ENCODE peak calls at places on chromosomes 5 and 9, in seven cellular contexts. One of them, this sample, is unnamed. For H3K9me3, the result is how much of the 10 kb centered on the place peaks cover.

GRCh38 chr5:103263054-103263453 is 4.5 kb downstream of the MACIR start:
- DNase-seq in neural progenitor cell: no peak
- DNase-seq in H1: no peak
- DNase-seq in spleen: no peak
- DNase-seq in A673: no peak
- DNase-seq in thyroid gland: no peak
- DNase-seq in suprapubic skin: no peak
- DNase-seq in this sample: no peak

GRCh38 chr9:106058460-106058859 is 364.1 kb downstream of the TMEM38B start:
- DNase-seq in neural progenitor cell: no peak
- DNase-seq in H1: no peak
- DNase-seq in spleen: no peak
- DNase-seq in A673: no peak
- DNase-seq in thyroid gland: no peak
- DNase-seq in suprapubic skin: no peak
- DNase-seq in this sample: no peak

GRCh38 chr9:133182151-133182550 is 18.4 kb upstream of the GBGT1 start:
- DNase-seq in neural progenitor cell: no peak
- DNase-seq in H1: no peak
- DNase-seq in spleen: peak
- DNase-seq in A673: no peak
- DNase-seq in thyroid gland: no peak
- DNase-seq in suprapubic skin: peak
- DNase-seq in this sample: no peak

GRCh38 chr5:156824800-156825199 is 25.3 kb upstream of the PPP1R2B start:
- DNase-seq in neural progenitor cell: peak
- DNase-seq in H1: no peak
- DNase-seq in spleen: no peak
- DNase-seq in A673: peak
- DNase-seq in thyroid gland: peak
- DNase-seq in suprapubic skin: no peak
- DNase-seq in this sample: no peak

GRCh38 chr9:114908104-114908621 is 22.2 kb downstream of the TNFSF8 start:
- DNase-seq in neural progenitor cell: no peak
- DNase-seq in H1: peak
- DNase-seq in spleen: no peak
- DNase-seq in A673: no peak
- DNase-seq in thyroid gland: peak
- DNase-seq in suprapubic skin: no peak
- DNase-seq in this sample: peak

GRCh38 chr5:2656186-2656585 is 95.3 kb downstream of the IRX2 start:
- DNase-seq in neural progenitor cell: no peak
- DNase-seq in H1: no peak
- DNase-seq in spleen: no peak
- DNase-seq in A673: no peak
- DNase-seq in thyroid gland: no peak
- DNase-seq in suprapubic skin: no peak
- DNase-seq in this sample: no peak

GRCh38 chr5:26388946-26389345 is 649.4 kb downstream of the CDH9 start:
- DNase-seq in neural progenitor cell: no peak
- DNase-seq in H1: no peak
- DNase-seq in spleen: no peak
- DNase-seq in A673: peak
- DNase-seq in thyroid gland: no peak
- DNase-seq in suprapubic skin: no peak
- DNase-seq in this sample: no peak

GRCh38 chr5:75435101-75435500 is 76.3 kb downstream of the CERT1 start:
- DNase-seq in neural progenitor cell: no peak
- DNase-seq in H1: no peak
- DNase-seq in spleen: no peak
- DNase-seq in A673: no peak
- DNase-seq in thyroid gland: no peak
- DNase-seq in suprapubic skin: no peak
- DNase-seq in this sample: no peak

GRCh38 chr9:129894106-129894823 is 59.0 kb downstream of the USP20 start:
- DNase-seq in neural progenitor cell: no peak
- DNase-seq in H1: no peak
- DNase-seq in spleen: peak
- DNase-seq in A673: no peak
- DNase-seq in thyroid gland: peak
- DNase-seq in suprapubic skin: no peak
- DNase-seq in this sample: no peak

GRCh38 chr5:58855851-58856739 is 273.2 kb downstream of the RAB3C start:
- DNase-seq in neural progenitor cell: no peak
- DNase-seq in H1: no peak
- DNase-seq in spleen: no peak
- DNase-seq in A673: no peak
- DNase-seq in thyroid gland: no peak
- DNase-seq in suprapubic skin: no peak
- DNase-seq in this sample: no peak

GRCh38 chr5:175696139-175696854 is 38.4 kb downstream of the HRH2 start:
- DNase-seq in neural progenitor cell: peak
- DNase-seq in H1: peak
- DNase-seq in spleen: peak
- DNase-seq in A673: peak
- DNase-seq in thyroid gland: peak
- DNase-seq in suprapubic skin: no peak
- DNase-seq in this sample: peak

GRCh38 chr9:96048116-96048953 is 172.8 kb downstream of the ERCC6L2 start:
- DNase-seq in neural progenitor cell: peak
- DNase-seq in H1: no peak
- DNase-seq in spleen: peak
- DNase-seq in A673: peak
- DNase-seq in thyroid gland: peak
- DNase-seq in suprapubic skin: no peak
- DNase-seq in this sample: no peak

GRCh38 chr9:70412678-70413426 is 1.6 kb downstream of the KLF9 start:
- DNase-seq in neural progenitor cell: peak
- DNase-seq in H1: no peak
- DNase-seq in spleen: peak
- DNase-seq in A673: peak
- DNase-seq in thyroid gland: peak
- DNase-seq in suprapubic skin: peak
- DNase-seq in this sample: peak

GRCh38 chr9:81665514-81665838 is 23.9 kb downstream of the TLE1 start:
- DNase-seq in neural progenitor cell: peak
- DNase-seq in H1: no peak
- DNase-seq in spleen: no peak
- DNase-seq in A673: no peak
- DNase-seq in thyroid gland: no peak
- DNase-seq in suprapubic skin: no peak
- DNase-seq in this sample: no peak

GRCh38 chr5:143964919-143965318 is 153.0 kb downstream of the HMHB1 start:
- DNase-seq in neural progenitor cell: no peak
- DNase-seq in H1: no peak
- DNase-seq in spleen: no peak
- DNase-seq in A673: no peak
- DNase-seq in thyroid gland: no peak
- DNase-seq in suprapubic skin: no peak
- DNase-seq in this sample: no peak

GRCh38 chr9:35605336-35606137 is 475 bp downstream of the TESK1 start:
- DNase-seq in neural progenitor cell: peak
- DNase-seq in H1: no peak
- DNase-seq in spleen: peak
- DNase-seq in A673: peak
- DNase-seq in thyroid gland: peak
- DNase-seq in suprapubic skin: no peak
- DNase-seq in this sample: peak

GRCh38 chr9:131439224-131439623 is 45.3 kb downstream of the PRRC2B start:
- DNase-seq in neural progenitor cell: no peak
- DNase-seq in H1: no peak
- DNase-seq in spleen: no peak
- DNase-seq in A673: no peak
- DNase-seq in thyroid gland: no peak
- DNase-seq in suprapubic skin: no peak
- DNase-seq in this sample: no peak

GRCh38 chr9:112041536-112042243 is 133.4 kb downstream of the SUSD1 start:
- DNase-seq in neural progenitor cell: peak
- DNase-seq in H1: peak
- DNase-seq in spleen: no peak
- DNase-seq in A673: peak
- DNase-seq in thyroid gland: no peak
- DNase-seq in suprapubic skin: no peak
- DNase-seq in this sample: no peak

GRCh38 chr5:169581580-169582227 is 1.9 kb upstream of the SPDL1 start:
- DNase-seq in neural progenitor cell: peak
- DNase-seq in H1: no peak
- DNase-seq in spleen: no peak
- DNase-seq in A673: peak
- DNase-seq in thyroid gland: peak
- DNase-seq in suprapubic skin: no peak
- DNase-seq in this sample: no peak

GRCh38 chr5:172299916-172300439 is 16.4 kb upstream of the UBTD2 start:
- DNase-seq in neural progenitor cell: no peak
- DNase-seq in H1: no peak
- DNase-seq in spleen: no peak
- DNase-seq in A673: no peak
- DNase-seq in thyroid gland: no peak
- DNase-seq in suprapubic skin: no peak
- DNase-seq in this sample: no peak

GRCh38 chr9:37998881-37999311 is 70.1 kb downstream of the SHB start:
- DNase-seq in neural progenitor cell: no peak
- DNase-seq in H1: no peak
- DNase-seq in spleen: no peak
- DNase-seq in A673: peak
- DNase-seq in thyroid gland: no peak
- DNase-seq in suprapubic skin: no peak
- DNase-seq in this sample: peak

GRCh38 chr9:124635285-124635684 is 128.1 kb upstream of the NR5A1 start:
- DNase-seq in neural progenitor cell: no peak
- DNase-seq in H1: no peak
- DNase-seq in spleen: no peak
- DNase-seq in A673: no peak
- DNase-seq in thyroid gland: no peak
- DNase-seq in suprapubic skin: no peak
- DNase-seq in this sample: no peak

DNA sequence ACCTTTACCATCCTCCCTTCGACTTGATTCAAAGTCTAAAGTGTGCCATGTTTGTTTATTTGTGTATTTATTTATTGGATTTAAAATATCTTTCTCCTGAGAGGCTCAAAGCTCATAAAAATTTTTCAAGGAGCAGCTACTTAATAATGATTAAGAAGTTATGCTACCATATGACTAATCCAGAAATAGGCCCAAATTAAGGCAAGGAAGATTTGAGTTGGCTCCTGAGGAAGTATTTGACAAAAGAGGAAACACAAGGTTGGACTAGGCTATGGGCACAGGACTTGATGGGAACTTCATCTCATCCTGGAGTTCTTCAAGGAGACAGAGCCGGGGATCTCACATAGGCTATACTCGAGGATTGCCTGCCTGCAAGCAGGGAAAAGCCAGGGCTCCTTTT is 22.4 kb upstream of the PPP2CA start:
- DNase-seq in neural progenitor cell: no peak
- DNase-seq in H1: no peak
- DNase-seq in spleen: no peak
- DNase-seq in A673: no peak
- DNase-seq in thyroid gland: no peak
- DNase-seq in suprapubic skin: no peak
- DNase-seq in this sample: no peak
- H3K27ac ChIP-seq in neural progenitor cell: no peak
- H3K27ac ChIP-seq in H1: no peak
- H3K27ac ChIP-seq in spleen: no peak
- H3K27ac ChIP-seq in A673: no peak
- H3K27ac ChIP-seq in thyroid gland: no peak
- H3K27ac ChIP-seq in suprapubic skin: no peak
- H3K27ac ChIP-seq in this sample: no peak

GRCh38 chr5:93425102-93425501 is 155.9 kb downstream of the NR2F1-AS1 start:
- DNase-seq in neural progenitor cell: no peak
- DNase-seq in H1: no peak
- DNase-seq in spleen: no peak
- DNase-seq in A673: no peak
- DNase-seq in thyroid gland: no peak
- DNase-seq in suprapubic skin: no peak
- DNase-seq in this sample: no peak

GRCh38 chr5:93421498-93421897 is 159.5 kb downstream of the NR2F1-AS1 start:
- DNase-seq in neural progenitor cell: peak
- DNase-seq in H1: peak
- DNase-seq in spleen: no peak
- DNase-seq in A673: peak
- DNase-seq in thyroid gland: no peak
- DNase-seq in suprapubic skin: no peak
- DNase-seq in this sample: no peak

GRCh38 chr5:93422652-93423332 is 158.2 kb downstream of the NR2F1-AS1 start:
- DNase-seq in neural progenitor cell: peak
- DNase-seq in H1: no peak
- DNase-seq in spleen: no peak
- DNase-seq in A673: no peak
- DNase-seq in thyroid gland: no peak
- DNase-seq in suprapubic skin: no peak
- DNase-seq in this sample: no peak

GRCh38 chr5:93423333-93423714 is 157.7 kb downstream of the NR2F1-AS1 start:
- DNase-seq in neural progenitor cell: no peak
- DNase-seq in H1: no peak
- DNase-seq in spleen: no peak
- DNase-seq in A673: no peak
- DNase-seq in thyroid gland: no peak
- DNase-seq in suprapubic skin: no peak
- DNase-seq in this sample: no peak

GRCh38 chr5:93421987-93422391 is 159.0 kb downstream of the NR2F1-AS1 start:
- DNase-seq in neural progenitor cell: peak
- DNase-seq in H1: no peak
- DNase-seq in spleen: no peak
- DNase-seq in A673: no peak
- DNase-seq in thyroid gland: no peak
- DNase-seq in suprapubic skin: no peak
- DNase-seq in this sample: no peak
- TF ChIP-seq CTCF in neural progenitor cell: no peak
- TF ChIP-seq CTCF in H1: no peak
- TF ChIP-seq CTCF in spleen: no peak
- TF ChIP-seq CTCF in A673: no peak
- TF ChIP-seq CTCF in thyroid gland: no peak
- TF ChIP-seq CTCF in suprapubic skin: no peak
- TF ChIP-seq CTCF in this sample: no peak

DNA sequence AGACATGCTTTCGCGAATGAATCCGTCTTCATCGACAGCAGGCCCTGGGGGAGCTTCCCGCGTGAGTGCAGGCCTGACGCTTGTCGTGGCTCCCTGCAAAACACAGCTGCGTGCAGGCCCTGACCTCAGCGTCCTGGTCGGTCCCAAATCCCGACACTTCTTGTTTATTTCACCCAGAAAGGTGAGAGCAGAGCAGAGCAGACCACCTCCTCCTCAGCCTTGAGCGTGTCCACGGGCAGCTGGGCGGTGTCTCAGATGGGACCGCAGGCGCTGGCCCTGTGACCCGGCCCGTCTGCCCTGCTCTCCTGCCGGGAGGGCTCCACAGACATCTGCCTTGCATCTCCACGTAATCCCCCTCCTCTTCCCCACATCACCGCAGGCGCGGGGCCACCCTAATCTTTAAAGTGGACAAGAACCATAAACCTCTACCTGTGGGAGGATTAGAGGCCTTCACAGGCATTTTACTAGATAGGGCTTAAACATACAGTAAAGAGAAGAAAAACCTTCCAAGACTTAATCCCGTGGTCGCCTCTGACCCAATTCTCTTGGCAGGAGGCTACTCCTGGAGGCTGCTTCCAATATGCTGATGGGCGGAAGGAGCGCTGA is 7.5 kb upstream of the LHX3 start:
- DNase-seq in neural progenitor cell: no peak
- DNase-seq in H1: no peak
- DNase-seq in spleen: no peak
- DNase-seq in A673: no peak
- DNase-seq in thyroid gland: no peak
- DNase-seq in suprapubic skin: no peak
- DNase-seq in this sample: no peak
- H3K9me3 ChIP-seq in neural progenitor cell: under half
- H3K9me3 ChIP-seq in H1: under half
- H3K9me3 ChIP-seq in spleen: under half
- H3K9me3 ChIP-seq in A673: under half
- H3K9me3 ChIP-seq in thyroid gland: under half
- H3K9me3 ChIP-seq in suprapubic skin: under half
- H3K9me3 ChIP-seq in this sample: under half

GRCh38 chr9:2570615-2571479 is 50.7 kb upstream of the VLDLR start:
- DNase-seq in neural progenitor cell: no peak
- DNase-seq in H1: no peak
- DNase-seq in spleen: no peak
- DNase-seq in A673: no peak
- DNase-seq in thyroid gland: peak
- DNase-seq in suprapubic skin: no peak
- DNase-seq in this sample: no peak
- H3K27ac ChIP-seq in neural progenitor cell: no peak
- H3K27ac ChIP-seq in H1: no peak
- H3K27ac ChIP-seq in spleen: no peak
- H3K27ac ChIP-seq in A673: no peak
- H3K27ac ChIP-seq in thyroid gland: peak
- H3K27ac ChIP-seq in suprapubic skin: no peak
- H3K27ac ChIP-seq in this sample: no peak